ENCODE peak calls at places on chromosomes 12 and 14, in eight cellular contexts. G is ACHN; J is NCI-H1436; R is uterus; K is germinal center; W is stimulated activated CD4-positive, alpha-beta T cell treated with anti-CD3 and anti-CD28 coated beads, Interleukin-15, amount 100 ng/mL, for 1 hour; Q is T-helper 2 cell; Y is stimulated activated CD8-positive, alpha-beta memory T cell treated with anti-CD3 and anti-CD28 coated beads, Interleukin-4, amount 100 ng/mL, for 24 hours. C is an unnamed sample.

GRCh38 chr12:27969901-27970390 is 2.6 kb downstream of the PTHLH start:
- DNase-seq in G (peak; percentile 91), J (no peak), R (peak; percentile 39), K (peak; percentile 52), W (peak; percentile 28), Q (peak; percentile 31), Y (peak; percentile 26), C (no peak)

GRCh38 chr12:113601656-113602263 is 130.1 kb upstream of the LHX5 start:
- DNase-seq in G (peak; percentile 22), J (no peak), R (no peak), K (no peak), W (no peak), Q (no peak), Y (no peak), C (no peak)

GRCh38 chr14:103854822-103855733 is 7.7 kb upstream of the PPP1R13B start:
- DNase-seq in G (no peak), J (peak; percentile 31), R (peak; percentile 40), K (no peak), W (no peak), Q (no peak), Y (no peak), C (peak; percentile 75)

GRCh38 chr14:35385042-35385839 is 19.3 kb downstream of the NFKBIA start:
- DNase-seq in G (peak; percentile 90), J (peak; percentile 10), R (peak; percentile 89), K (no peak), W (no peak), Q (no peak), Y (no peak), C (peak; percentile 96)

GRCh38 chr12:76764856-76765255 is 941 bp downstream of the ZDHHC17 start:
- DNase-seq in G (peak; percentile 35), J (no peak), R (no peak), K (no peak), W (no peak), Q (no peak), Y (no peak), C (no peak)

GRCh38 chr14:60514378-60515243 is 5.7 kb downstream of the SIX6 start:
- DNase-seq in G (peak; percentile 37), J (peak; percentile 57), R (no peak), K (peak; percentile 33), W (no peak), Q (no peak), Y (no peak), C (peak; percentile 79)

GRCh38 chr14:35533357-35534129 is 421 bp upstream of the INSM2 start:
- DNase-seq in G (peak; percentile 67), J (peak; percentile 87), R (no peak), K (peak; percentile 62), W (peak; percentile 63), Q (peak; percentile 55), Y (peak; percentile 68), C (peak; percentile 74)

GRCh38 chr14:23533652-23534435 is 17.7 kb downstream of the ZFHX2 start:
- DNase-seq in G (no peak), J (no peak), R (no peak), K (no peak), W (no peak), Q (no peak), Y (no peak), C (no peak)

C was measured in NCI-H2107.